ENCODE peak calls at places on chromosomes 7 and 10, in six cellular contexts. One of them, this sample, is unnamed.

GRCh38 chr10:79092292-79092896 is 23.6 kb downstream of the ZMIZ1 start:
- DNase-seq in AG09309: no peak
- DNase-seq in AG09319: no peak
- DNase-seq in WERI-Rb-1: no peak
- DNase-seq in cardiac fibroblast: no peak
- DNase-seq in heart right ventricle: no peak
- DNase-seq in this sample: no peak

GRCh38 chr10:80156216-80156615 is 23.7 kb downstream of the PLAC9 start:
- DNase-seq in AG09309: no peak
- DNase-seq in AG09319: no peak
- DNase-seq in WERI-Rb-1: no peak
- DNase-seq in cardiac fibroblast: no peak
- DNase-seq in heart right ventricle: no peak
- DNase-seq in this sample: no peak

GRCh38 chr7:44309271-44310091 is 15.9 kb downstream of the CAMK2B start:
- DNase-seq in AG09309: no peak
- DNase-seq in AG09319: no peak
- DNase-seq in WERI-Rb-1: no peak
- DNase-seq in cardiac fibroblast: peak
- DNase-seq in heart right ventricle: peak
- DNase-seq in this sample: peak

GRCh38 chr7:43294080-43294630 is 181.7 kb downstream of the HECW1 start:
- DNase-seq in AG09309: peak
- DNase-seq in AG09319: peak
- DNase-seq in WERI-Rb-1: no peak
- DNase-seq in cardiac fibroblast: peak
- DNase-seq in heart right ventricle: no peak
- DNase-seq in this sample: no peak

GRCh38 chr7:5702876-5703571 is 78.4 kb downstream of the RNF216 start:
- DNase-seq in AG09309: no peak
- DNase-seq in AG09319: no peak
- DNase-seq in WERI-Rb-1: no peak
- DNase-seq in cardiac fibroblast: peak
- DNase-seq in heart right ventricle: no peak
- DNase-seq in this sample: no peak

GRCh38 chr7:139034855-139035587 is 821 bp downstream of the ZC3HAV1L start:
- DNase-seq in AG09309: no peak
- DNase-seq in AG09319: no peak
- DNase-seq in WERI-Rb-1: peak
- DNase-seq in cardiac fibroblast: peak
- DNase-seq in heart right ventricle: peak
- DNase-seq in this sample: no peak

GRCh38 chr10:11150876-11151275 is 133.2 kb downstream of the CELF2 start:
- DNase-seq in AG09309: no peak
- DNase-seq in AG09319: no peak
- DNase-seq in WERI-Rb-1: no peak
- DNase-seq in cardiac fibroblast: no peak
- DNase-seq in heart right ventricle: no peak
- DNase-seq in this sample: no peak

GRCh38 chr7:36151921-36152755 is 916 bp upstream of the EEPD1 start:
- DNase-seq in AG09309: no peak
- DNase-seq in AG09319: no peak
- DNase-seq in WERI-Rb-1: no peak
- DNase-seq in cardiac fibroblast: no peak
- DNase-seq in heart right ventricle: no peak
- DNase-seq in this sample: no peak

GRCh38 chr10:106571216-106571954 is 593.1 kb downstream of the SORCS1 start:
- DNase-seq in AG09309: no peak
- DNase-seq in AG09319: no peak
- DNase-seq in WERI-Rb-1: peak
- DNase-seq in cardiac fibroblast: peak
- DNase-seq in heart right ventricle: no peak
- DNase-seq in this sample: no peak

GRCh38 chr7:139109188-139109982 is at the start of gene ZC3HAV1:
- DNase-seq in AG09309: peak
- DNase-seq in AG09319: peak
- DNase-seq in WERI-Rb-1: peak
- DNase-seq in cardiac fibroblast: peak
- DNase-seq in heart right ventricle: peak
- DNase-seq in this sample: peak

GRCh38 chr10:91614254-91614624 is 18.6 kb downstream of the PPP1R3C start:
- DNase-seq in AG09309: peak
- DNase-seq in AG09319: no peak
- DNase-seq in WERI-Rb-1: no peak
- DNase-seq in cardiac fibroblast: peak
- DNase-seq in heart right ventricle: no peak
- DNase-seq in this sample: no peak

GRCh38 chr7:600935-601334 is 81.3 kb upstream of the PDGFA start:
- DNase-seq in AG09309: no peak
- DNase-seq in AG09319: no peak
- DNase-seq in WERI-Rb-1: no peak
- DNase-seq in cardiac fibroblast: no peak
- DNase-seq in heart right ventricle: no peak
- DNase-seq in this sample: no peak

GRCh38 chr10:113665806-113666354 is 2.0 kb upstream of the NRAP start:
- DNase-seq in AG09309: peak
- DNase-seq in AG09319: peak
- DNase-seq in WERI-Rb-1: no peak
- DNase-seq in cardiac fibroblast: peak
- DNase-seq in heart right ventricle: no peak
- DNase-seq in this sample: no peak

GRCh38 chr10:79404690-79405131 is 40.7 kb downstream of the ZCCHC24 start:
- DNase-seq in AG09309: no peak
- DNase-seq in AG09319: no peak
- DNase-seq in WERI-Rb-1: no peak
- DNase-seq in cardiac fibroblast: no peak
- DNase-seq in heart right ventricle: peak
- DNase-seq in this sample: no peak

GRCh38 chr7:137606061-137606674 is 240.6 kb downstream of the DGKI start:
- DNase-seq in AG09309: peak
- DNase-seq in AG09319: peak
- DNase-seq in WERI-Rb-1: no peak
- DNase-seq in cardiac fibroblast: peak
- DNase-seq in heart right ventricle: no peak
- DNase-seq in this sample: no peak

GRCh38 chr10:103278862-103279298 is 1.9 kb downstream of the INA start:
- DNase-seq in AG09309: no peak
- DNase-seq in AG09319: no peak
- DNase-seq in WERI-Rb-1: peak
- DNase-seq in cardiac fibroblast: peak
- DNase-seq in heart right ventricle: peak
- DNase-seq in this sample: peak

GRCh38 chr10:69217119-69217754 is 2.9 kb upstream of the HKDC1 start:
- DNase-seq in AG09309: peak
- DNase-seq in AG09319: no peak
- DNase-seq in WERI-Rb-1: no peak
- DNase-seq in cardiac fibroblast: peak
- DNase-seq in heart right ventricle: no peak
- DNase-seq in this sample: no peak

GRCh38 chr7:156092307-156092706 is 280.0 kb upstream of the SHH start:
- DNase-seq in AG09309: no peak
- DNase-seq in AG09319: no peak
- DNase-seq in WERI-Rb-1: no peak
- DNase-seq in cardiac fibroblast: no peak
- DNase-seq in heart right ventricle: no peak
- DNase-seq in this sample: no peak

GRCh38 chr7:67890316-67890715 is 893.7 kb downstream of the TYW1 start:
- DNase-seq in AG09309: no peak
- DNase-seq in AG09319: no peak
- DNase-seq in WERI-Rb-1: no peak
- DNase-seq in cardiac fibroblast: no peak
- DNase-seq in heart right ventricle: no peak
- DNase-seq in this sample: no peak

GRCh38 chr10:131078131-131078881 is 233.2 kb downstream of the TCERG1L start:
- DNase-seq in AG09309: no peak
- DNase-seq in AG09319: no peak
- DNase-seq in WERI-Rb-1: no peak
- DNase-seq in cardiac fibroblast: no peak
- DNase-seq in heart right ventricle: no peak
- DNase-seq in this sample: no peak

GRCh38 chr7:21261627-21262564 is 166.0 kb upstream of the SP4 start:
- DNase-seq in AG09309: no peak
- DNase-seq in AG09319: no peak
- DNase-seq in WERI-Rb-1: peak
- DNase-seq in cardiac fibroblast: peak
- DNase-seq in heart right ventricle: no peak
- DNase-seq in this sample: no peak

GRCh38 chr7:134693256-134693655 is 46.6 kb downstream of the BPGM start:
- DNase-seq in AG09309: peak
- DNase-seq in AG09319: peak
- DNase-seq in WERI-Rb-1: no peak
- DNase-seq in cardiac fibroblast: peak
- DNase-seq in heart right ventricle: no peak
- DNase-seq in this sample: no peak

GRCh38 chr7:14834888-14835287 is 67.7 kb downstream of the DGKB start:
- DNase-seq in AG09309: no peak
- DNase-seq in AG09319: no peak
- DNase-seq in WERI-Rb-1: no peak
- DNase-seq in cardiac fibroblast: peak
- DNase-seq in heart right ventricle: no peak
- DNase-seq in this sample: no peak

GRCh38 chr10:72370201-72370722 is 15.5 kb upstream of the DNAJB12 start:
- DNase-seq in AG09309: no peak
- DNase-seq in AG09319: no peak
- DNase-seq in WERI-Rb-1: no peak
- DNase-seq in cardiac fibroblast: no peak
- DNase-seq in heart right ventricle: no peak
- DNase-seq in this sample: no peak

GRCh38 chr10:72364239-72364777 is 9.6 kb upstream of the DNAJB12 start:
- DNase-seq in AG09309: peak
- DNase-seq in AG09319: peak
- DNase-seq in WERI-Rb-1: peak
- DNase-seq in cardiac fibroblast: peak
- DNase-seq in heart right ventricle: peak
- DNase-seq in this sample: peak

GRCh38 chr10:72365106-72365505 is 10.4 kb upstream of the DNAJB12 start:
- DNase-seq in AG09309: no peak
- DNase-seq in AG09319: no peak
- DNase-seq in WERI-Rb-1: no peak
- DNase-seq in cardiac fibroblast: no peak
- DNase-seq in heart right ventricle: no peak
- DNase-seq in this sample: no peak

DNA sequence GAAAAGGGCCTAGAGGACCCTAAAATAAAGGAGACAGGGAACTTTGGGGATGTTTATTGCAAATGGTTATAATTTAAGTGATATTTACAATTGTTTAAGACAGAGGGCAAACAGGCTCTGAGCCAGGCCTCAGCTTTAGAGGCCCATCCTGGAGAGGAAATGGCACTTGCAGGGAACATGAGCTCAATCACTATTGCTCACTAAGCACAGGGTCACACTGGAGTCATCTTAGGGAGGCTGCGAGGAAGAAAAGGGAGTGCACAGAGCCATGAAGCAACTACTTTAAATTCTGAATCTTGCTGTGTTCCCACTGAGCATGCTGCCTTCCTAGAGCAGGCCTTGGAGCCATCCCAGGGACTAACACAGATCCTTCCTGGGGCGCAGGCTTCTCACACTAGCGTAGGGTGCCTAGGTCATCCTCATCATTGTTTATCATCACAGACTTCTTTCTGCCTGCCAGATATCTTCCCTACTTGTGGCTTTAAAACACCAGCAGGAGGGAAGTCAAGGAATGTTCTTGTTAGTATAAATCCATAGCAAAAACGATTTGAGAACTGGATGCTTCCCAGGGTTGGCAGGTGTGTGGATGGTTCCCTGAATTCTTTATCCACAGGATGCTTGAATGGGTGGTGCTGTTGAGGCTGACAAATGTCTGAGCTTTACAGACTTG is 12.7 kb upstream of the DNAJB12 start:
- DNase-seq in AG09309: no peak
- DNase-seq in AG09319: no peak
- DNase-seq in WERI-Rb-1: no peak
- DNase-seq in cardiac fibroblast: peak
- DNase-seq in heart right ventricle: no peak
- DNase-seq in this sample: no peak
- TF ChIP-seq CTCF in AG09309: no peak
- TF ChIP-seq CTCF in AG09319: no peak
- TF ChIP-seq CTCF in WERI-Rb-1: no peak
- TF ChIP-seq CTCF in cardiac fibroblast: no peak
- TF ChIP-seq CTCF in heart right ventricle: no peak
- TF ChIP-seq CTCF in this sample: no peak

GRCh38 chr7:34320412-34320811 is 337.6 kb upstream of the NPSR1 start:
- DNase-seq in AG09309: no peak
- DNase-seq in AG09319: no peak
- DNase-seq in WERI-Rb-1: no peak
- DNase-seq in cardiac fibroblast: no peak
- DNase-seq in heart right ventricle: no peak
- DNase-seq in this sample: no peak
- TF ChIP-seq CTCF in AG09309: no peak
- TF ChIP-seq CTCF in AG09319: no peak
- TF ChIP-seq CTCF in WERI-Rb-1: no peak
- TF ChIP-seq CTCF in cardiac fibroblast: no peak
- TF ChIP-seq CTCF in heart right ventricle: no peak
- TF ChIP-seq CTCF in this sample: no peak

GRCh38 chr7:132244917-132245480 is 331.3 kb downstream of the PLXNA4 start:
- DNase-seq in AG09309: no peak
- DNase-seq in AG09319: no peak
- DNase-seq in WERI-Rb-1: no peak
- DNase-seq in cardiac fibroblast: no peak
- DNase-seq in heart right ventricle: no peak
- DNase-seq in this sample: no peak

GRCh38 chr7:132248841-132249590 is 327.3 kb downstream of the PLXNA4 start:
- DNase-seq in AG09309: no peak
- DNase-seq in AG09319: no peak
- DNase-seq in WERI-Rb-1: no peak
- DNase-seq in cardiac fibroblast: no peak
- DNase-seq in heart right ventricle: no peak
- DNase-seq in this sample: no peak

GRCh38 chr7:132247995-132248618 is 328.2 kb downstream of the PLXNA4 start:
- DNase-seq in AG09309: no peak
- DNase-seq in AG09319: no peak
- DNase-seq in WERI-Rb-1: no peak
- DNase-seq in cardiac fibroblast: no peak
- DNase-seq in heart right ventricle: no peak
- DNase-seq in this sample: no peak

GRCh38 chr7:132245539-132245938 is 330.7 kb downstream of the PLXNA4 start:
- DNase-seq in AG09309: no peak
- DNase-seq in AG09319: no peak
- DNase-seq in WERI-Rb-1: no peak
- DNase-seq in cardiac fibroblast: no peak
- DNase-seq in heart right ventricle: no peak
- DNase-seq in this sample: no peak

DNA sequence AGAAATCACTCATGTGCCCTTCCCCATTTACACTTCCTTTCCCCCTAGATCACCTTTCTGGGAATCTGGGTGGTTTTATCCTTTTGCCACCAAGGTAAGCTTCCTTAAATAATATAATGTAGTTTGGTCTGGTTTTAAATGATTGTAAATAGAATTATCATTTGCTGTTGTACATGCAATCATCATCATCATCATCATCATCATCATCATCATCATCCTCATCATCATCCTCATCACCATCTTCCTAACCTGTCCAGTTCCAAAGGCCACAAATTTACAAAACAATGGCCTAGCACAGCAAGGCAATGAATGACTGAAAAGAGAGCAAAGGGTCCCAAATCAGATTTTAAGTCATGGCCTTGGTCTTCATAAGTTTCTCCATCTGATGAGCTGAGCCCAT is 329.7 kb downstream of the PLXNA4 start:
- DNase-seq in AG09309: no peak
- DNase-seq in AG09319: no peak
- DNase-seq in WERI-Rb-1: no peak
- DNase-seq in cardiac fibroblast: no peak
- DNase-seq in heart right ventricle: no peak
- DNase-seq in this sample: no peak
- TF ChIP-seq CTCF in AG09309: no peak
- TF ChIP-seq CTCF in AG09319: no peak
- TF ChIP-seq CTCF in WERI-Rb-1: no peak
- TF ChIP-seq CTCF in cardiac fibroblast: no peak
- TF ChIP-seq CTCF in heart right ventricle: no peak
- TF ChIP-seq CTCF in this sample: no peak

GRCh38 chr10:117364121-117364960 is 10.9 kb downstream of the PDZD8 start:
- DNase-seq in AG09309: no peak
- DNase-seq in AG09319: no peak
- DNase-seq in WERI-Rb-1: no peak
- DNase-seq in cardiac fibroblast: peak
- DNase-seq in heart right ventricle: no peak
- DNase-seq in this sample: no peak
- TF ChIP-seq CTCF in AG09309: no peak
- TF ChIP-seq CTCF in AG09319: no peak
- TF ChIP-seq CTCF in WERI-Rb-1: no peak
- TF ChIP-seq CTCF in cardiac fibroblast: no peak
- TF ChIP-seq CTCF in heart right ventricle: no peak
- TF ChIP-seq CTCF in this sample: no peak

This sample was measured in lung.